ENCODE peak calls at places on chromosome 1, in eight cellular contexts. R, E, O, L, Q, B, F and I are unnamed samples.
A peak's percentile ranks its signal among the peaks of the same experiment; 100 is the strongest.

GRCh38 chr1:161162806-161163205 is 3.4 kb upstream of the PPOX start:
- DNase-seq in R (no peak), E (no peak), O (no peak), L (no peak), Q (no peak), B (no peak), F (no peak), I (no peak)

GRCh38 chr1:145956776-145957442 is 908 bp downstream of the LIX1L start:
- DNase-seq in R (no peak), E (no peak), O (peak; percentile 43), L (no peak), Q (peak; percentile 31), B (no peak), F (no peak), I (no peak)

GRCh38 chr1:200899015-200899386 is 4.3 kb downstream of the INAVA start:
- DNase-seq in R (no peak), E (no peak), O (no peak), L (no peak), Q (no peak), B (no peak), F (no peak), I (no peak)

GRCh38 chr1:89821322-89822108 is 683 bp downstream of the LRRC8D start:
- DNase-seq in R (peak; percentile 52), E (no peak), O (peak; percentile 43), L (peak; percentile 64), Q (peak; percentile 51), B (peak; percentile 42), F (peak; percentile 56), I (peak; percentile 43)

GRCh38 chr1:223556414-223557124 is 108.9 kb downstream of the CAPN8 start:
- DNase-seq in R (no peak), E (peak; percentile 29), O (peak; percentile 32), L (peak; percentile 74), Q (no peak), B (peak; percentile 50), F (peak; percentile 50), I (peak; percentile 10)

GRCh38 chr1:85406887-85407593 is 57.9 kb downstream of the DDAH1 start:
- DNase-seq in R (no peak), E (peak; percentile 48), O (no peak), L (no peak), Q (no peak), B (peak; percentile 68), F (peak; percentile 57), I (peak; percentile 75)

GRCh38 chr1:10667815-10668214 is 128.6 kb downstream of the CASZ1 start:
- DNase-seq in R (no peak), E (no peak), O (no peak), L (no peak), Q (no peak), B (no peak), F (no peak), I (no peak)

GRCh38 chr1:116868386-116868785 is 41.3 kb upstream of the PTGFRN start:
- DNase-seq in R (no peak), E (no peak), O (no peak), L (no peak), Q (no peak), B (no peak), F (no peak), I (no peak)

GRCh38 chr1:111937147-111937725 is 52.2 kb downstream of the KCND3 start:
- DNase-seq in R (no peak), E (no peak), O (no peak), L (no peak), Q (no peak), B (no peak), F (no peak), I (no peak)

GRCh38 chr1:111943056-111943455 is 46.4 kb downstream of the KCND3 start:
- DNase-seq in R (no peak), E (no peak), O (no peak), L (no peak), Q (no peak), B (no peak), F (no peak), I (no peak)

GRCh38 chr1:111934346-111934745 is 55.1 kb downstream of the KCND3 start:
- DNase-seq in R (no peak), E (no peak), O (no peak), L (no peak), Q (no peak), B (no peak), F (no peak), I (no peak)

GRCh38 chr1:111938123-111938522 is 51.3 kb downstream of the KCND3 start:
- DNase-seq in R (no peak), E (no peak), O (no peak), L (no peak), Q (no peak), B (peak; percentile 70), F (no peak), I (no peak)

DNA sequence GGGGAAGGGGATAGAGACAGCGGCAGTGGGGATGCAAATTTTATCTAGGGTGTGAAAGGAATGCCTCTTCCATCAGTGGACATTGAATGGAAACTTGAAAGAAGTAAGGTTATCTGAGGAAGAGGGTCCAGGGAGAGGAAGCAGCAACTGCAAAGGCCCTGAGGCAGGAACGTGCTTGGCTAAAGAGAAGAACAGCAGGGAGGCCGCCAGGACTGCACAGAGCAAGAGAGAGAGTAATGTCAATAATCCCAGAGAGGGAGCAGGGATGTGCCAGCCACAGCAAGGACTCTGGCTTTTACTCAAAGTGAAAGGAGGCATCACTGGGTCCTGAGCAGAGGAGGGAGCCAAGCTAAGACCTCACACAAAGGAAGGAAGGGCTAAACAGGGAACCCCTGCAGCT is 50.9 kb downstream of the KCND3 start:
- DNase-seq in R (no peak), E (no peak), O (no peak), L (no peak), Q (no peak), B (no peak), F (no peak), I (no peak)
- H3K4me1 ChIP-seq in R (no peaks in the 10 kb centered on the region), E (peaks cover 3% of the 10 kb centered on the region), O (no peaks in the 10 kb centered on the region), L (no peaks in the 10 kb centered on the region), Q (peaks cover 60% of the 10 kb centered on the region), B (peaks cover 19% of the 10 kb centered on the region), F (no peaks in the 10 kb centered on the region), I (no peaks in the 10 kb centered on the region)

DNA sequence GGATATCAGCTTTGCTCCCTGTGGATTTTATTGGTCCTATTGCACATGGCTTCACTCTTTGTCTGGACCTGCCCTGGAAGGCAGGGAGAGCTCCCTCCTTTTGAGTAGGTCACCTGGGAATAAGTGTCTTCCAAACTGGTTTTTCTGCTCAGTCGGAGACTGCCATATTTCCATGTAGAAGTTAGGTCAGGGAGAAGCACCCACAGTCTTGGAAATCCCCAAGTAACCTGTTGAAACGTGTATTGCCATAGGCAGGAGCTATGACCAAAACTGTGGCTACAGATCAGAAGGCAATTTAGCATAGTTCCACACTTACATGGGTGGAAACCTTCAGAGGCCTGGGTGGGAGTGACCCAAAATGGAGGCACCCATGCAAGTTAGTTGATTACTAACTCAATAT is 3.5 kb upstream of the GNG12 start:
- DNase-seq in R (no peak), E (no peak), O (no peak), L (no peak), Q (no peak), B (peak; percentile 98), F (no peak), I (no peak)
- H3K4me1 ChIP-seq in R (peaks cover 4% of the 10 kb centered on the region), E (peaks cover 38% of the 10 kb centered on the region), O (peaks cover 8% of the 10 kb centered on the region), L (no peaks in the 10 kb centered on the region), Q (peaks cover 49% of the 10 kb centered on the region), B (peaks cover 73% of the 10 kb centered on the region), F (peaks cover 37% of the 10 kb centered on the region), I (peaks cover 48% of the 10 kb centered on the region)

GRCh38 chr1:54289061-54289938 is 89.3 kb downstream of the MRPL37 start:
- DNase-seq in R (no peak), E (no peak), O (no peak), L (no peak), Q (no peak), B (no peak), F (no peak), I (no peak)
- H3K4me1 ChIP-seq in R (peaks cover 85% of the 10 kb centered on the region), E (peaks cover 86% of the 10 kb centered on the region), O (peaks cover 71% of the 10 kb centered on the region), L (peaks cover 54% of the 10 kb centered on the region), Q (peaks cover 83% of the 10 kb centered on the region), B (peaks cover 13% of the 10 kb centered on the region), F (peaks cover 42% of the 10 kb centered on the region), I (peaks cover 31% of the 10 kb centered on the region)

DNA sequence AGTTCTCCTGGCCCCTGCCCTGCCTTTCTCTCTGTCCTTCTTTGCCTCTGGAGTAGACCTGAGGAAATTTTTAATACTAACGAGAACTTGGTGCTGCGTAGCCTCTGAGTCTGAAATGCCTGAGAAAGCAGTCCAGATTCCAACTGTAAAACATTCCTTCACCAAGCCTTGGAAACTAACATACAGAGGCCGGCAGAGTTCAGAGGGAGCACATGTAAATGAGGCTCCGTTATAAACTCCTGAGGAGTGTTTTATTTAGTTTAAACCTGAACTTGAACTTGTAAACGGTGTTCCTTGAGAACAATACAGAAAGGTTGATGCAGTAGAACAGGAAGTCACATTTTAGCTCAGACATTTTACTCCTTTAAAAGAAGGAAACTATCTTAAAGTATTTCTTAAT is 280.7 kb downstream of the TM2D1 start:
- DNase-seq in R (no peak), E (no peak), O (no peak), L (no peak), Q (no peak), B (no peak), F (no peak), I (no peak)
- H3K4me1 ChIP-seq in R (no peaks in the 10 kb centered on the region), E (peaks cover 24% of the 10 kb centered on the region), O (peaks cover 35% of the 10 kb centered on the region), L (peaks cover 8% of the 10 kb centered on the region), Q (peaks cover 87% of the 10 kb centered on the region), B (peaks cover 20% of the 10 kb centered on the region), F (no peaks in the 10 kb centered on the region), I (no peaks in the 10 kb centered on the region)

GRCh38 chr1:155966135-155966534 is 12.2 kb downstream of the ARHGEF2 start:
- DNase-seq in R (no peak), E (no peak), O (no peak), L (no peak), Q (no peak), B (no peak), F (no peak), I (no peak)
- H3K4me1 ChIP-seq in R (peaks cover 51% of the 10 kb centered on the region), E (peaks cover 62% of the 10 kb centered on the region), O (peaks cover 63% of the 10 kb centered on the region), L (peaks cover 39% of the 10 kb centered on the region), Q (peaks cover 97% of the 10 kb centered on the region), B (peaks cover 24% of the 10 kb centered on the region), F (no peaks in the 10 kb centered on the region), I (peaks cover 55% of the 10 kb centered on the region)

DNA sequence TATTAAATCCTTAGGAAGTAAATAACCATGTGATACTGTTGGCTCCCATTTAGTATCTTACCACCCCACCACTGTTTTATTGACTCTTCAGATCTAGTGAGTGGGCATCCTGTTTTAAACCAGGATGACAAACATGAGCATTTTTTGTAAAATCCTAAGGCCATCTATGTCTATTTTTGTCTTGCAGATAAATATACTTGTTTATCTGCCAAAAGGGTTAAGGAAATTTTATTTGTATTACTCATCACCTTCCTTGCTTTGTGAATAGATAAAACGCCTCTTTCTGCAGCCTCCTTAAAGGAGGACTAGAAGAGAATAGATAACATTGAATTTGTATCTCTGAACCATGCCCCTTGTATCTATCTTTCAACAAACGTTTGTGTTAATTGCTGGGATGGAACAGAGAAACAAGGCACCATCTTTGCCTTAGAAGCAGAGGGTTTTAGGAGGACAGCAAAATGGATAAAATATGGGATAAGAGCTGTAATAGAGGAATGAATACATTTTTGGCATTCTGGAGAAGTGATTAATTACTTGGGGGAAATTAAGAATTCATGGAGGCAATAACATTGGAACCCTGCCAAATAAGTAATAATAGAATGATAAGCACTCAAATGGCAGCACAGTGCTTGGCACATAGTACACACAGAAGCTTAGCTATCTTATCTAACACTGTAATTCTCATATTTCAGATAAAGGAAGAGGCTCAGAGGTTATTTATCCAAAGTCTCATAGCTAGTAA is 14.7 kb downstream of the YTHDF2 start:
- DNase-seq in R (no peak), E (no peak), O (no peak), L (no peak), Q (no peak), B (peak; percentile 15), F (no peak), I (peak; percentile 76)
- H3K4me1 ChIP-seq in R (peaks cover 55% of the 10 kb centered on the region), E (peaks cover 44% of the 10 kb centered on the region), O (peaks cover 84% of the 10 kb centered on the region), L (peaks cover 15% of the 10 kb centered on the region), Q (peaks cover 98% of the 10 kb centered on the region), B (peaks cover 25% of the 10 kb centered on the region), F (peaks cover 88% of the 10 kb centered on the region), I (peaks cover 30% of the 10 kb centered on the region)